ENCODE peak calls at places on chromosome 7, in ten cellular contexts. A, U, X, F, K, G, J, M, Y and H are unnamed samples.
A peak's percentile ranks its signal among the peaks of the same experiment; 100 is the strongest.

GRCh38 chr7:155962191-155962967 is 150.1 kb upstream of the SHH start:
- DNase-seq in A (no peak), U (no peak), X (no peak), F (no peak), K (no peak), G (no peak), J (no peak), M (no peak), Y (peak; percentile 34), H (no peak)

GRCh38 chr7:82325416-82325815 is 118.2 kb downstream of the CACNA2D1 start:
- DNase-seq in A (no peak), U (no peak), X (no peak), F (no peak), K (no peak), G (no peak), J (no peak), M (no peak), Y (no peak), H (no peak)

GRCh38 chr7:24129597-24129996 is 154.4 kb upstream of the NPY start:
- DNase-seq in A (no peak), U (no peak), X (no peak), F (no peak), K (no peak), G (no peak), J (no peak), M (no peak), Y (peak; percentile 64), H (no peak)

GRCh38 chr7:42932861-42933591 is 850 bp downstream of the MRPL32 start:
- DNase-seq in A (peak; percentile 18), U (peak; percentile 35), X (peak; percentile 38), F (no peak), K (no peak), G (no peak), J (no peak), M (no peak), Y (peak; percentile 43), H (no peak)

GRCh38 chr7:110595694-110596093 is 495.2 kb upstream of the LRRN3 start:
- DNase-seq in A (no peak), U (no peak), X (no peak), F (no peak), K (no peak), G (no peak), J (no peak), M (no peak), Y (no peak), H (no peak)

GRCh38 chr7:88072715-88073055 is 138.6 kb downstream of the ADAM22 start:
- DNase-seq in A (no peak), U (no peak), X (no peak), F (no peak), K (no peak), G (no peak), J (no peak), M (no peak), Y (no peak), H (no peak)

GRCh38 chr7:47102442-47102841 is 479.5 kb downstream of the TNS3 start:
- DNase-seq in A (no peak), U (no peak), X (no peak), F (no peak), K (no peak), G (no peak), J (no peak), M (no peak), Y (no peak), H (no peak)

GRCh38 chr7:84022686-84023308 is 171.8 kb downstream of the SEMA3A start:
- DNase-seq in A (no peak), U (no peak), X (no peak), F (peak; percentile 19), K (no peak), G (no peak), J (no peak), M (no peak), Y (no peak), H (no peak)

DNA sequence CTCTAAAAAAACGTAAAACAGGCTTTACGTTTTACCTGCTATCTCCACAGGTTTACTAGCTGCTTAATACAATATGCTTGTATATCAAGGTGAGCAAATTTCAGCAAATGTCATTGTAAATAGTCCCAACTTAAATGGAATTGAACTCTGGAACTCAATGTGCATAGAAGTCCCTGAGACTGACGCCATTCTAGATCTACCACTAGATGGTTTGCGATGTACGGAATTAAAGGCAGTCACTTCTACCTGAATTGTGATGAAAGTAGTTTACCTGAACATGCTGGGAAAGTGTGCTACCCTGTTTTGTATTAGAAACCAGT is 837 bp upstream of the SNX13 start:
- DNase-seq in A (no peak), U (no peak), X (no peak), F (no peak), K (no peak), G (no peak), J (no peak), M (no peak), Y (peak; percentile 16), H (no peak)
- TF ChIP-seq CTCF in A (no peak), U (no peak), X (no peak), F (no peak), K (no peak), G (no peak), J (no peak), M (no peak), Y (peak; percentile 13), H (no peak)

GRCh38 chr7:2651336-2651735 is 19.6 kb downstream of the TTYH3 start:
- DNase-seq in A (no peak), U (peak; percentile 48), X (no peak), F (no peak), K (no peak), G (no peak), J (no peak), M (no peak), Y (peak; percentile 40), H (no peak)
- TF ChIP-seq CTCF in A (no peak), U (no peak), X (peak; percentile 22), F (no peak), K (no peak), G (peak; percentile 31), J (no peak), M (no peak), Y (peak; percentile 20), H (peak; percentile 22)

DNA sequence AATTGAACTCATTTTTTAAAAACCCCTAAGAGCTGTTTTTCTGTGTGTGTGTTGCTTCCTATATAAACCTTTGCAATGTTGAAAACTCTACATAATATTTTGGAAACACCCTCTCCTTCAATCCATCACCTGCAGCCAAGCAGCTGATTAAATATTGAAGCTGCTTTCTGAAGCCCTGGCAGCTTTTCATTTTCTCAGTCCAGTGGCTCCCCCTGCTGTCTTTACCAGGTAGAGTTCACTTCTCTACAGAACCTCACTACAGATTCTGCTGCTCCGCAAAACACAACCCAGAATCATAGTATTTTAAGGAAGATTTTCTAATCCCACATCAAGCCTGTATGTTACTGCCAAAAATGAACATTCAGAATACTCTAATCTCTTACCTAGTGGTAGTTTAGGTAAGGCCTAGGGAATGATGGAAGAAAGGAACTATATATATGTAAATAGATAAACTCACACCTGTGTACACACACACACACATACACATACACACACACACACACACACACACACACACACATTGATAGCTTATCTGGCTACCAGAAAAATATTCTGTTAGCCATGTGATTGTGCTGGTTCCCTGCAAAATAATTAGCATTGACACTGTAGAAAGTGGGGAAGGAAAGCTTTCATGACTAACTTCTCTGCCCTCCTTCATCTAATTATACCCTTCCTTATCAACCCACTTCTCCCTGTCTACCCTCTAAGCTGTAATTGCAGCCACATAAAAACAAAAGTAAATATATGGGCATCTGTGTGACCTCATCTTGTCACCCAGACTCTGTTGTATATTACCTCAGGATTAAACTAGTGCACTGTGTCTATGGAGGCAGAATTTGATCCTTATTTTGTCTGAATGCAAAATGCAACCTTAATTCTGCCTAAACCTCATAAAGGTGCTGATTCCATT is 229.5 kb upstream of the FZD1 start:
- DNase-seq in A (peak; percentile 47), U (peak; percentile 50), X (peak; percentile 65), F (peak; percentile 57), K (no peak), G (no peak), J (no peak), M (no peak), Y (peak; percentile 69), H (no peak)
- TF ChIP-seq CTCF in A (peak; percentile 60), U (peak; percentile 72), X (peak; percentile 83), F (peak; percentile 65), K (peak; percentile 7), G (peak; percentile 77), J (peak; percentile 84), M (peak; percentile 76), Y (peak; percentile 79), H (peak; percentile 48)

GRCh38 chr7:150876817-150877526 is 24.7 kb downstream of the AOC1 start:
- DNase-seq in A (peak; percentile 67), U (peak; percentile 59), X (peak; percentile 59), F (peak; percentile 66), K (peak; percentile 55), G (peak; percentile 56), J (peak; percentile 73), M (peak; percentile 36), Y (peak; percentile 95), H (no peak)

GRCh38 chr7:150877545-150877944 is 25.2 kb downstream of the AOC1 start:
- DNase-seq in A (no peak), U (no peak), X (peak; percentile 42), F (no peak), K (no peak), G (no peak), J (peak; percentile 51), M (no peak), Y (no peak), H (no peak)

GRCh38 chr7:150879345-150879744 is 27.0 kb downstream of the AOC1 start:
- DNase-seq in A (no peak), U (no peak), X (no peak), F (no peak), K (no peak), G (no peak), J (no peak), M (no peak), Y (peak; percentile 43), H (no peak)

GRCh38 chr7:150874401-150875198 is 22.3 kb downstream of the AOC1 start:
- DNase-seq in A (no peak), U (no peak), X (no peak), F (no peak), K (no peak), G (no peak), J (peak; percentile 49), M (no peak), Y (peak; percentile 98), H (no peak)

DNA sequence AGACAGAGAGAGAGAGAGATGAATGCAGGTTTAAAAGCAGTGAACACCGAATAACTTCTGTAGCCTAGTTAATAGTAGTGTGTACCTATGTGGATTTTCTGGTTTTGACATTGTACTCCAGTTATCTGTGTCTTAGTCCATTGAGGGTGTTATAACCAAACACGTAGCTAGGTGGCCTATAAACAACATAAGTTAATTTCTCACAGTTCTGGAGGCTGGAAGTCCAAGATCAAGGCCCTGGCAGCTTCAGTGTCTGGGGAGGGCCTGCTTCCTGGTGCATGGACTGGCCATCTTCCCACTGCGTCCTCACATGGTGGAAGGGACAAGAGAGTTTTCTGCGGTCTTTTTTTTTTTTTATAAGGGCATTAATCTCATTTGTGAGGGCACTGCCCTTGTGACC is 23.5 kb downstream of the AOC1 start:
- DNase-seq in A (no peak), U (no peak), X (no peak), F (no peak), K (no peak), G (no peak), J (peak; percentile 38), M (no peak), Y (peak; percentile 34), H (no peak)
- TF ChIP-seq CTCF in A (no peak), U (no peak), X (peak; percentile 44), F (no peak), K (no peak), G (no peak), J (no peak), M (no peak), Y (peak; percentile 7), H (no peak)